ENCODE peak calls at places on chromosomes 7 and 10, in four cellular contexts. One of them, this sample, is unnamed.
A peak's percentile ranks its signal among the peaks of the same experiment; 100 is the strongest.

GRCh38 chr7:32506266-32507054 is 11.2 kb downstream of the AVL9 start:
- DNase-seq in activated naive CD4-positive, alpha-beta T cell treated with anti-CD3 and anti-CD28 coated beads, Interleukin-2, amount 10 ng/mL, durations not matched to agents 7 days and 5 days: no peak
- DNase-seq in T follicular helper cell: no peak
- DNase-seq in NCI-H774: no peak
- DNase-seq in this sample: no peak

GRCh38 chr10:17134737-17135260 is 5.2 kb upstream of the CUBN start:
- DNase-seq in T follicular helper cell: no peak
- DNase-seq in NCI-H774: no peak
- DNase-seq in activated naive CD4-positive, alpha-beta T cell treated with anti-CD3 and anti-CD28 coated beads, Interleukin-2, amount 10 ng/mL, durations not matched to agents 7 days and 5 days: no peak
- DNase-seq in this sample: no peak

GRCh38 chr10:44180321-44181154 is 204.4 kb downstream of the CXCL12 start:
- DNase-seq in NCI-H774: no peak
- DNase-seq in T follicular helper cell: no peak
- DNase-seq in activated naive CD4-positive, alpha-beta T cell treated with anti-CD3 and anti-CD28 coated beads, Interleukin-2, amount 10 ng/mL, durations not matched to agents 7 days and 5 days: no peak
- DNase-seq in this sample: no peak

GRCh38 chr10:131148270-131148669 is 163.3 kb downstream of the TCERG1L start:
- DNase-seq in activated naive CD4-positive, alpha-beta T cell treated with anti-CD3 and anti-CD28 coated beads, Interleukin-2, amount 10 ng/mL, durations not matched to agents 7 days and 5 days: no peak
- DNase-seq in T follicular helper cell: no peak
- DNase-seq in NCI-H774: no peak
- DNase-seq in this sample: no peak

GRCh38 chr7:124784879-124785818 is 19.6 kb upstream of the GPR37 start:
- DNase-seq in NCI-H774: peak; percentile 30
- DNase-seq in T follicular helper cell: no peak
- DNase-seq in activated naive CD4-positive, alpha-beta T cell treated with anti-CD3 and anti-CD28 coated beads, Interleukin-2, amount 10 ng/mL, durations not matched to agents 7 days and 5 days: no peak
- DNase-seq in this sample: no peak

GRCh38 chr7:120164-120555 is 72.2 kb upstream of the FAM20C start:
- DNase-seq in NCI-H774: no peak
- DNase-seq in T follicular helper cell: no peak
- DNase-seq in activated naive CD4-positive, alpha-beta T cell treated with anti-CD3 and anti-CD28 coated beads, Interleukin-2, amount 10 ng/mL, durations not matched to agents 7 days and 5 days: no peak
- DNase-seq in this sample: no peak

GRCh38 chr10:15595260-15595659 is 124.5 kb downstream of the ITGA8 start:
- DNase-seq in T follicular helper cell: no peak
- DNase-seq in NCI-H774: no peak
- DNase-seq in activated naive CD4-positive, alpha-beta T cell treated with anti-CD3 and anti-CD28 coated beads, Interleukin-2, amount 10 ng/mL, durations not matched to agents 7 days and 5 days: no peak
- DNase-seq in this sample: no peak

GRCh38 chr10:132498562-132499366 is 38.8 kb upstream of the INPP5A start:
- DNase-seq in activated naive CD4-positive, alpha-beta T cell treated with anti-CD3 and anti-CD28 coated beads, Interleukin-2, amount 10 ng/mL, durations not matched to agents 7 days and 5 days: no peak
- DNase-seq in NCI-H774: no peak
- DNase-seq in T follicular helper cell: no peak
- DNase-seq in this sample: no peak

GRCh38 chr10:944034-944831 is 12.7 kb upstream of the LARP4B start:
- DNase-seq in NCI-H774: no peak
- DNase-seq in activated naive CD4-positive, alpha-beta T cell treated with anti-CD3 and anti-CD28 coated beads, Interleukin-2, amount 10 ng/mL, durations not matched to agents 7 days and 5 days: peak; percentile 61
- DNase-seq in T follicular helper cell: no peak
- DNase-seq in this sample: no peak

GRCh38 chr7:130409067-130409721 is 28.9 kb downstream of the CPA1 start:
- DNase-seq in activated naive CD4-positive, alpha-beta T cell treated with anti-CD3 and anti-CD28 coated beads, Interleukin-2, amount 10 ng/mL, durations not matched to agents 7 days and 5 days: no peak
- DNase-seq in T follicular helper cell: no peak
- DNase-seq in NCI-H774: no peak
- DNase-seq in this sample: no peak

GRCh38 chr7:108723343-108723957 is 153.8 kb downstream of the DNAJB9 start:
- DNase-seq in NCI-H774: no peak
- DNase-seq in activated naive CD4-positive, alpha-beta T cell treated with anti-CD3 and anti-CD28 coated beads, Interleukin-2, amount 10 ng/mL, durations not matched to agents 7 days and 5 days: no peak
- DNase-seq in T follicular helper cell: no peak
- DNase-seq in this sample: no peak

GRCh38 chr10:61835069-61835908 is 66.2 kb upstream of the ARID5B start:
- DNase-seq in T follicular helper cell: no peak
- DNase-seq in NCI-H774: peak; percentile 22
- DNase-seq in activated naive CD4-positive, alpha-beta T cell treated with anti-CD3 and anti-CD28 coated beads, Interleukin-2, amount 10 ng/mL, durations not matched to agents 7 days and 5 days: peak; percentile 27
- DNase-seq in this sample: no peak

GRCh38 chr7:43764039-43764789 is 5.7 kb downstream of the BLVRA start:
- DNase-seq in activated naive CD4-positive, alpha-beta T cell treated with anti-CD3 and anti-CD28 coated beads, Interleukin-2, amount 10 ng/mL, durations not matched to agents 7 days and 5 days: peak; percentile 39
- DNase-seq in NCI-H774: no peak
- DNase-seq in T follicular helper cell: peak; percentile 9
- DNase-seq in this sample: no peak

GRCh38 chr7:620052-620451 is 100.4 kb upstream of the PDGFA start:
- DNase-seq in T follicular helper cell: no peak
- DNase-seq in NCI-H774: no peak
- DNase-seq in activated naive CD4-positive, alpha-beta T cell treated with anti-CD3 and anti-CD28 coated beads, Interleukin-2, amount 10 ng/mL, durations not matched to agents 7 days and 5 days: no peak
- DNase-seq in this sample: no peak

GRCh38 chr7:2953588-2954407 is 89.9 kb downstream of the CARD11 start:
- DNase-seq in NCI-H774: no peak
- DNase-seq in activated naive CD4-positive, alpha-beta T cell treated with anti-CD3 and anti-CD28 coated beads, Interleukin-2, amount 10 ng/mL, durations not matched to agents 7 days and 5 days: no peak
- DNase-seq in T follicular helper cell: no peak
- DNase-seq in this sample: no peak

GRCh38 chr10:26653004-26653403 is 44.5 kb upstream of the PDSS1 start:
- DNase-seq in activated naive CD4-positive, alpha-beta T cell treated with anti-CD3 and anti-CD28 coated beads, Interleukin-2, amount 10 ng/mL, durations not matched to agents 7 days and 5 days: no peak
- DNase-seq in NCI-H774: no peak
- DNase-seq in T follicular helper cell: no peak
- DNase-seq in this sample: no peak

GRCh38 chr7:7416031-7416968 is 119.4 kb downstream of the COL28A1 start:
- DNase-seq in NCI-H774: no peak
- DNase-seq in activated naive CD4-positive, alpha-beta T cell treated with anti-CD3 and anti-CD28 coated beads, Interleukin-2, amount 10 ng/mL, durations not matched to agents 7 days and 5 days: no peak
- DNase-seq in T follicular helper cell: no peak
- DNase-seq in this sample: no peak

GRCh38 chr7:66832531-66833351 is 88.3 kb upstream of the TMEM248 start:
- DNase-seq in T follicular helper cell: no peak
- DNase-seq in NCI-H774: no peak
- DNase-seq in activated naive CD4-positive, alpha-beta T cell treated with anti-CD3 and anti-CD28 coated beads, Interleukin-2, amount 10 ng/mL, durations not matched to agents 7 days and 5 days: no peak
- DNase-seq in this sample: no peak

GRCh38 chr10:43259981-43260761 is 6.7 kb downstream of the RASGEF1A start:
- DNase-seq in activated naive CD4-positive, alpha-beta T cell treated with anti-CD3 and anti-CD28 coated beads, Interleukin-2, amount 10 ng/mL, durations not matched to agents 7 days and 5 days: peak; percentile 19
- DNase-seq in NCI-H774: no peak
- DNase-seq in T follicular helper cell: no peak
- DNase-seq in this sample: no peak

GRCh38 chr10:60517805-60518204 is 128.1 kb upstream of the ANK3 start:
- DNase-seq in NCI-H774: no peak
- DNase-seq in activated naive CD4-positive, alpha-beta T cell treated with anti-CD3 and anti-CD28 coated beads, Interleukin-2, amount 10 ng/mL, durations not matched to agents 7 days and 5 days: no peak
- DNase-seq in T follicular helper cell: no peak
- DNase-seq in this sample: no peak

GRCh38 chr10:95406651-95407280 is 116.0 kb upstream of the PDLIM1 start:
- DNase-seq in NCI-H774: peak; percentile 20
- DNase-seq in activated naive CD4-positive, alpha-beta T cell treated with anti-CD3 and anti-CD28 coated beads, Interleukin-2, amount 10 ng/mL, durations not matched to agents 7 days and 5 days: no peak
- DNase-seq in T follicular helper cell: no peak
- DNase-seq in this sample: no peak

GRCh38 chr10:126041804-126042231 is 145.5 kb downstream of the FANK1 start:
- DNase-seq in T follicular helper cell: peak; percentile 32
- DNase-seq in NCI-H774: peak; percentile 71
- DNase-seq in activated naive CD4-positive, alpha-beta T cell treated with anti-CD3 and anti-CD28 coated beads, Interleukin-2, amount 10 ng/mL, durations not matched to agents 7 days and 5 days: peak; percentile 60
- DNase-seq in this sample: peak; percentile 57

GRCh38 chr7:93044147-93044810 is 73.5 kb downstream of the SAMD9 start:
- DNase-seq in NCI-H774: no peak
- DNase-seq in activated naive CD4-positive, alpha-beta T cell treated with anti-CD3 and anti-CD28 coated beads, Interleukin-2, amount 10 ng/mL, durations not matched to agents 7 days and 5 days: no peak
- DNase-seq in T follicular helper cell: no peak
- DNase-seq in this sample: no peak

GRCh38 chr7:118349604-118350003 is 125.1 kb downstream of the ANKRD7 start:
- DNase-seq in activated naive CD4-positive, alpha-beta T cell treated with anti-CD3 and anti-CD28 coated beads, Interleukin-2, amount 10 ng/mL, durations not matched to agents 7 days and 5 days: no peak
- DNase-seq in T follicular helper cell: no peak
- DNase-seq in NCI-H774: no peak
- DNase-seq in this sample: no peak

GRCh38 chr10:62230344-62231138 is 38.1 kb downstream of the RTKN2 start:
- DNase-seq in NCI-H774: no peak
- DNase-seq in T follicular helper cell: no peak
- DNase-seq in activated naive CD4-positive, alpha-beta T cell treated with anti-CD3 and anti-CD28 coated beads, Interleukin-2, amount 10 ng/mL, durations not matched to agents 7 days and 5 days: no peak
- DNase-seq in this sample: no peak

GRCh38 chr7:17786314-17786852 is 153.9 kb downstream of the SNX13 start:
- DNase-seq in T follicular helper cell: no peak
- DNase-seq in NCI-H774: no peak
- DNase-seq in activated naive CD4-positive, alpha-beta T cell treated with anti-CD3 and anti-CD28 coated beads, Interleukin-2, amount 10 ng/mL, durations not matched to agents 7 days and 5 days: no peak
- DNase-seq in this sample: no peak

GRCh38 chr7:150937848-150938561 is 40.1 kb downstream of the KCNH2 start:
- DNase-seq in activated naive CD4-positive, alpha-beta T cell treated with anti-CD3 and anti-CD28 coated beads, Interleukin-2, amount 10 ng/mL, durations not matched to agents 7 days and 5 days: peak; percentile 56
- DNase-seq in T follicular helper cell: no peak
- DNase-seq in NCI-H774: no peak
- DNase-seq in this sample: no peak

GRCh38 chr7:627661-628027 is 98.9 kb upstream of the DNAAF5 start:
- DNase-seq in NCI-H774: no peak
- DNase-seq in T follicular helper cell: no peak
- DNase-seq in activated naive CD4-positive, alpha-beta T cell treated with anti-CD3 and anti-CD28 coated beads, Interleukin-2, amount 10 ng/mL, durations not matched to agents 7 days and 5 days: no peak
- DNase-seq in this sample: no peak